ENCODE peak calls at places on chromosomes 2 and 18, in nine cellular contexts. I is H7, V is cardiac fibroblast, X is Daoy, B is GM13976, T is Peyer's patch, E is H54, N is mesothelial cell of epicardium, Y is nephron progenitor cell. J is an unnamed sample.

GRCh38 chr2:145158051-145158586 is 638.2 kb upstream of the ZEB2 start:
- DNase-seq in B (no peak), V (peak), Y (no peak), T (peak), X (peak), N (no peak), I (no peak), E (no peak), J (no peak)

GRCh38 chr2:218262631-218263586 is 2.1 kb downstream of the GPBAR1 start:
- DNase-seq in E (no peak), V (no peak), B (no peak), I (peak), X (no peak), T (no peak), N (no peak), Y (no peak), J (no peak)

GRCh38 chr2:100067796-100068195 is 74.6 kb downstream of the AFF3 start:
- DNase-seq in I (no peak), Y (no peak), N (no peak), T (no peak), B (no peak), E (no peak), V (no peak), X (no peak), J (no peak)

GRCh38 chr2:219058541-219059374 is 2.0 kb downstream of the IHH start:
- DNase-seq in N (no peak), V (no peak), I (peak), T (peak), X (no peak), E (no peak), Y (peak), B (peak), J (no peak)

GRCh38 chr2:121185111-121185510 is 99.9 kb downstream of the TFCP2L1 start:
- DNase-seq in B (no peak), I (no peak), T (no peak), Y (no peak), X (no peak), V (no peak), E (no peak), N (no peak), J (no peak)

GRCh38 chr2:159855153-159856140 is 57.4 kb upstream of the CD302 start:
- DNase-seq in I (no peak), X (no peak), E (no peak), Y (no peak), N (no peak), B (no peak), T (no peak), V (peak), J (no peak)

GRCh38 chr2:929011-929735 is 21.5 kb upstream of the SNTG2 start:
- DNase-seq in V (no peak), X (no peak), E (no peak), Y (no peak), B (no peak), N (peak), T (no peak), I (no peak), J (no peak)

GRCh38 chr2:67561411-67561965 is 164.4 kb downstream of the ETAA1 start:
- DNase-seq in T (no peak), N (no peak), E (no peak), Y (no peak), B (no peak), V (peak), X (peak), I (no peak), J (no peak)

GRCh38 chr18:22601481-22601880 is 183.8 kb upstream of the CTAGE1 start:
- DNase-seq in I (no peak), Y (no peak), N (no peak), T (no peak), E (no peak), X (no peak), V (no peak), B (no peak), J (no peak)

GRCh38 chr2:102422910-102423309 is at the start of gene IL18RAP:
- DNase-seq in X (no peak), I (no peak), E (no peak), V (no peak), B (no peak), T (no peak), Y (no peak), N (no peak), J (no peak)

GRCh38 chr2:95007061-95007609 is 18.4 kb upstream of the MAL start:
- DNase-seq in I (no peak), V (no peak), E (no peak), T (no peak), X (no peak), Y (no peak), B (no peak), N (no peak), J (no peak)

GRCh38 chr2:71548589-71549485 is 95.5 kb downstream of the DYSF start:
- DNase-seq in N (peak), T (peak), X (peak), E (peak), I (peak), V (peak), B (peak), Y (peak), J (peak)

GRCh38 chr2:217645891-217646290 is 356.9 kb downstream of the TNS1 start:
- DNase-seq in X (peak), Y (no peak), V (peak), E (no peak), T (no peak), N (no peak), I (no peak), B (no peak), J (no peak)

GRCh38 chr2:145750617-145751016 is 1230.7 kb upstream of the ZEB2 start:
- DNase-seq in N (no peak), V (no peak), E (no peak), I (no peak), T (no peak), B (no peak), Y (no peak), X (no peak), J (no peak)

GRCh38 chr2:231461516-231461971 is 2.7 kb downstream of the NCL start:
- DNase-seq in T (no peak), X (no peak), B (no peak), N (no peak), V (no peak), E (no peak), I (no peak), Y (no peak), J (peak)

GRCh38 chr2:220619525-220620267 is 952.4 kb downstream of the EPHA4 start:
- DNase-seq in Y (no peak), X (peak), N (no peak), T (no peak), E (peak), B (no peak), V (peak), I (no peak), J (no peak)

GRCh38 chr2:81650048-81650971 is 1345.8 kb upstream of the LRRTM1 start:
- DNase-seq in T (no peak), E (no peak), B (no peak), N (no peak), I (no peak), Y (no peak), X (peak), V (peak), J (no peak)

GRCh38 chr18:60981651-60982050 is 351.6 kb upstream of the CDH20 start:
- DNase-seq in Y (no peak), B (no peak), X (no peak), N (no peak), T (no peak), E (no peak), I (no peak), V (no peak), J (no peak)

GRCh38 chr2:120305296-120305695 is 40.6 kb upstream of the INHBB start:
- DNase-seq in V (peak), X (no peak), Y (no peak), I (peak), B (no peak), N (no peak), E (no peak), T (peak), J (peak)

GRCh38 chr2:10709290-10709939 is 12.0 kb upstream of the ATP6V1C2 start:
- DNase-seq in N (no peak), I (peak), E (peak), X (peak), B (no peak), T (no peak), V (peak), Y (peak), J (no peak)

GRCh38 chr18:32446780-32447179 is 23.9 kb downstream of the GAREM1 start:
- DNase-seq in E (no peak), Y (no peak), I (no peak), N (no peak), X (no peak), T (no peak), V (no peak), B (no peak), J (no peak)

GRCh38 chr2:66390811-66391210 is 44.1 kb upstream of the MEIS1 start:
- DNase-seq in E (no peak), Y (no peak), I (no peak), X (no peak), V (no peak), N (no peak), B (no peak), T (no peak), J (no peak)

GRCh38 chr2:224671731-224672130 is 44.4 kb downstream of the CCDC195 start:
- DNase-seq in N (no peak), V (no peak), I (no peak), B (no peak), T (no peak), Y (no peak), X (no peak), E (no peak), J (no peak)

J was measured in MM.1S.